ENCODE peak calls at places on chromosome 12, in six cellular contexts. One of them, this sample, is unnamed.

GRCh38 chr12:88142610-88142991 is 494 bp downstream of the TMTC3 start:
- DNase-seq in left lung: peak
- DNase-seq in upper lobe of left lung: peak
- DNase-seq in lower lobe of right lung: peak
- DNase-seq in A549: no peak
- DNase-seq in sigmoid colon: peak
- DNase-seq in this sample: no peak

GRCh38 chr12:73892181-73892580 is 645.5 kb upstream of the ATXN7L3B start:
- DNase-seq in left lung: peak
- DNase-seq in upper lobe of left lung: no peak
- DNase-seq in lower lobe of right lung: no peak
- DNase-seq in A549: no peak
- DNase-seq in sigmoid colon: no peak
- DNase-seq in this sample: no peak

GRCh38 chr12:100539209-100539608 is 34.3 kb upstream of the GAS2L3 start:
- DNase-seq in left lung: no peak
- DNase-seq in upper lobe of left lung: no peak
- DNase-seq in lower lobe of right lung: no peak
- DNase-seq in A549: no peak
- DNase-seq in sigmoid colon: no peak
- DNase-seq in this sample: no peak

GRCh38 chr12:13289644-13290285 is 93.2 kb downstream of the EMP1 start:
- DNase-seq in left lung: no peak
- DNase-seq in upper lobe of left lung: no peak
- DNase-seq in lower lobe of right lung: no peak
- DNase-seq in A549: no peak
- DNase-seq in sigmoid colon: no peak
- DNase-seq in this sample: no peak

GRCh38 chr12:76028649-76029277 is 2.8 kb downstream of the PHLDA1 start:
- DNase-seq in left lung: no peak
- DNase-seq in upper lobe of left lung: no peak
- DNase-seq in lower lobe of right lung: no peak
- DNase-seq in A549: no peak
- DNase-seq in sigmoid colon: no peak
- DNase-seq in this sample: no peak

GRCh38 chr12:3630621-3631271 is 122.2 kb downstream of the CRACR2A start:
- DNase-seq in left lung: no peak
- DNase-seq in upper lobe of left lung: no peak
- DNase-seq in lower lobe of right lung: no peak
- DNase-seq in A549: no peak
- DNase-seq in sigmoid colon: no peak
- DNase-seq in this sample: no peak

GRCh38 chr12:96387981-96388380 is 12.3 kb downstream of the CDK17 start:
- DNase-seq in left lung: no peak
- DNase-seq in upper lobe of left lung: no peak
- DNase-seq in lower lobe of right lung: no peak
- DNase-seq in A549: no peak
- DNase-seq in sigmoid colon: no peak
- DNase-seq in this sample: no peak

GRCh38 chr12:10562306-10562933 is 51.0 kb downstream of the MAGOHB start:
- DNase-seq in left lung: no peak
- DNase-seq in upper lobe of left lung: no peak
- DNase-seq in lower lobe of right lung: no peak
- DNase-seq in A549: peak
- DNase-seq in sigmoid colon: no peak
- DNase-seq in this sample: no peak

GRCh38 chr12:10143205-10143604 is 13.2 kb upstream of the CLEC7A start:
- DNase-seq in left lung: no peak
- DNase-seq in upper lobe of left lung: no peak
- DNase-seq in lower lobe of right lung: no peak
- DNase-seq in A549: no peak
- DNase-seq in sigmoid colon: no peak
- DNase-seq in this sample: no peak

GRCh38 chr12:12645485-12645884 is 33.8 kb downstream of the CREBL2 start:
- DNase-seq in left lung: no peak
- DNase-seq in upper lobe of left lung: no peak
- DNase-seq in lower lobe of right lung: no peak
- DNase-seq in A549: no peak
- DNase-seq in sigmoid colon: no peak
- DNase-seq in this sample: no peak

GRCh38 chr12:31659087-31659942 is at the start of gene ETFBKMT:
- DNase-seq in left lung: peak
- DNase-seq in upper lobe of left lung: peak
- DNase-seq in lower lobe of right lung: peak
- DNase-seq in A549: peak
- DNase-seq in sigmoid colon: peak
- DNase-seq in this sample: peak

GRCh38 chr12:115209230-115209629 is 525.3 kb upstream of the TBX3 start:
- DNase-seq in left lung: no peak
- DNase-seq in upper lobe of left lung: no peak
- DNase-seq in lower lobe of right lung: no peak
- DNase-seq in A549: no peak
- DNase-seq in sigmoid colon: peak
- DNase-seq in this sample: no peak

GRCh38 chr12:108302471-108303311 is 36.4 kb downstream of the CMKLR1 start:
- DNase-seq in left lung: peak
- DNase-seq in upper lobe of left lung: peak
- DNase-seq in lower lobe of right lung: peak
- DNase-seq in A549: no peak
- DNase-seq in sigmoid colon: peak
- DNase-seq in this sample: no peak

GRCh38 chr12:2295941-2296461 is 243.2 kb downstream of the CACNA1C start:
- DNase-seq in left lung: no peak
- DNase-seq in upper lobe of left lung: no peak
- DNase-seq in lower lobe of right lung: no peak
- DNase-seq in A549: no peak
- DNase-seq in sigmoid colon: peak
- DNase-seq in this sample: no peak

GRCh38 chr12:32290411-32290810 is 108.9 kb upstream of the FGD4 start:
- DNase-seq in left lung: no peak
- DNase-seq in upper lobe of left lung: no peak
- DNase-seq in lower lobe of right lung: no peak
- DNase-seq in A549: peak
- DNase-seq in sigmoid colon: no peak
- DNase-seq in this sample: no peak

GRCh38 chr12:27488479-27488878 is 35.5 kb upstream of the PPFIBP1 start:
- DNase-seq in left lung: no peak
- DNase-seq in upper lobe of left lung: no peak
- DNase-seq in lower lobe of right lung: no peak
- DNase-seq in A549: no peak
- DNase-seq in sigmoid colon: no peak
- DNase-seq in this sample: no peak

GRCh38 chr12:45547132-45547531 is 182.4 kb upstream of the ARID2 start:
- DNase-seq in left lung: no peak
- DNase-seq in upper lobe of left lung: no peak
- DNase-seq in lower lobe of right lung: no peak
- DNase-seq in A549: no peak
- DNase-seq in sigmoid colon: no peak
- DNase-seq in this sample: no peak

GRCh38 chr12:107645630-107646333 is 39.8 kb upstream of the PWP1 start:
- DNase-seq in left lung: no peak
- DNase-seq in upper lobe of left lung: peak
- DNase-seq in lower lobe of right lung: no peak
- DNase-seq in A549: no peak
- DNase-seq in sigmoid colon: no peak
- DNase-seq in this sample: no peak

GRCh38 chr12:95487024-95487423 is 13.1 kb downstream of the METAP2 start:
- DNase-seq in left lung: no peak
- DNase-seq in upper lobe of left lung: no peak
- DNase-seq in lower lobe of right lung: no peak
- DNase-seq in A549: no peak
- DNase-seq in sigmoid colon: no peak
- DNase-seq in this sample: no peak

GRCh38 chr12:124466200-124467128 is 100.9 kb downstream of the NCOR2 start:
- DNase-seq in left lung: peak
- DNase-seq in upper lobe of left lung: peak
- DNase-seq in lower lobe of right lung: peak
- DNase-seq in A549: no peak
- DNase-seq in sigmoid colon: no peak
- DNase-seq in this sample: peak

GRCh38 chr12:71397433-71397954 is 42.1 kb upstream of the LGR5 start:
- DNase-seq in left lung: no peak
- DNase-seq in upper lobe of left lung: no peak
- DNase-seq in lower lobe of right lung: no peak
- DNase-seq in A549: no peak
- DNase-seq in sigmoid colon: no peak
- DNase-seq in this sample: no peak

GRCh38 chr12:63276537-63277365 is 125.8 kb upstream of the AVPR1A start:
- DNase-seq in left lung: no peak
- DNase-seq in upper lobe of left lung: no peak
- DNase-seq in lower lobe of right lung: no peak
- DNase-seq in A549: no peak
- DNase-seq in sigmoid colon: no peak
- DNase-seq in this sample: no peak

GRCh38 chr12:123089631-123090353 is 61.1 kb downstream of the PITPNM2 start:
- DNase-seq in left lung: no peak
- DNase-seq in upper lobe of left lung: no peak
- DNase-seq in lower lobe of right lung: no peak
- DNase-seq in A549: peak
- DNase-seq in sigmoid colon: no peak
- DNase-seq in this sample: no peak

GRCh38 chr12:100576311-100577036 is 3.0 kb downstream of the GAS2L3 start:
- DNase-seq in left lung: no peak
- DNase-seq in upper lobe of left lung: no peak
- DNase-seq in lower lobe of right lung: no peak
- DNase-seq in A549: peak
- DNase-seq in sigmoid colon: no peak
- DNase-seq in this sample: no peak

DNA sequence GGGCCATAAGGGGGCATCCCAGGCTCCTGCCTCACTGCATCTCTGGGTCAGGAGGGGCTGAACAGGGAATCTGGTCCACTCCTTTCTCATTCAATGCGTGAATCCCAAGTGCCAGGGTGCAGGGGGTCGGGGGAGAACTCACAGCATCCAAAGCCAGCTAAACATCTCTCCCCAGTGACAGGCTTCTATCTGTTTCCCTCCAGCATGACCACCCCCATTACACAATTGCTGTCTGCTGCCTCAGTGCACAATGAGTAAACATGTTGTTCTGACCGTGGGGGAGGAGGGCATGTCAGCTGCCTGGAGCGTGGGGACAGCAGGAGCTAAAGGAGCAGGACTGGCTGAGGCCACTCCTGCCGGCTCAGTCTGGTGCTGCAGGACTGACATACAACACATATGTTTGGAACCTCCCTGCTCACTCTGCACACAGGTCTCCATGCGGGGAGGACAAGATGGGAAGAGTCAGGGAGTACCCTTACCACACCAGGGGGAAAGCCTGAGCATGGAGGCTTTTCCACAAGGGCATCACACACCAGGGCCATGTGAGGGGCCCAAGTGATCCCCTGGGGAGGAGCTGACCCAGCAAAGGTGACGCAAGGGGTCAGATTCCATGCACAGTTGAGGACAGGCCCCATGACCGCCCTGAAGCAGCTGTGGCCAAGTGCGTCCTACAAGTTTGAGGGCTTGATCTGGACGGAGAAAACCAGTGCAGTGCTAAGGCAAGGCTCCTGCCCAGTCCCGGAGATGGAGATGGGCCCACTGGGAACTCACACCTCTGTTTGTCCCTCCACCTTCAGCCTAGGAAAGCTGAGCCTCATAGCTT is 1.4 kb downstream of the TNS2 start:
- DNase-seq in left lung: peak
- DNase-seq in upper lobe of left lung: no peak
- DNase-seq in lower lobe of right lung: no peak
- DNase-seq in A549: no peak
- DNase-seq in sigmoid colon: peak
- DNase-seq in this sample: no peak
- TF ChIP-seq CTCF in left lung: peak
- TF ChIP-seq CTCF in upper lobe of left lung: peak
- TF ChIP-seq CTCF in lower lobe of right lung: no peak
- TF ChIP-seq CTCF in A549: no peak
- TF ChIP-seq CTCF in sigmoid colon: peak
- TF ChIP-seq CTCF in this sample: no peak

GRCh38 chr12:47805417-47805816 is 14.3 kb downstream of the HDAC7 start:
- DNase-seq in left lung: no peak
- DNase-seq in upper lobe of left lung: no peak
- DNase-seq in lower lobe of right lung: no peak
- DNase-seq in A549: no peak
- DNase-seq in sigmoid colon: no peak
- DNase-seq in this sample: no peak

GRCh38 chr12:47803196-47803875 is 16.4 kb downstream of the HDAC7 start:
- DNase-seq in left lung: peak
- DNase-seq in upper lobe of left lung: peak
- DNase-seq in lower lobe of right lung: peak
- DNase-seq in A549: no peak
- DNase-seq in sigmoid colon: no peak
- DNase-seq in this sample: no peak

GRCh38 chr12:47801904-47802246 is 17.8 kb downstream of the HDAC7 start:
- DNase-seq in left lung: no peak
- DNase-seq in upper lobe of left lung: no peak
- DNase-seq in lower lobe of right lung: peak
- DNase-seq in A549: no peak
- DNase-seq in sigmoid colon: no peak
- DNase-seq in this sample: no peak

GRCh38 chr12:47802312-47802711 is 17.4 kb downstream of the HDAC7 start:
- DNase-seq in left lung: no peak
- DNase-seq in upper lobe of left lung: no peak
- DNase-seq in lower lobe of right lung: peak
- DNase-seq in A549: no peak
- DNase-seq in sigmoid colon: no peak
- DNase-seq in this sample: no peak

GRCh38 chr12:47804177-47804576 is 15.5 kb downstream of the HDAC7 start:
- DNase-seq in left lung: no peak
- DNase-seq in upper lobe of left lung: no peak
- DNase-seq in lower lobe of right lung: no peak
- DNase-seq in A549: no peak
- DNase-seq in sigmoid colon: no peak
- DNase-seq in this sample: no peak
- H3K4me3 ChIP-seq in left lung: no peak
- H3K4me3 ChIP-seq in upper lobe of left lung: no peak
- H3K4me3 ChIP-seq in lower lobe of right lung: no peak
- H3K4me3 ChIP-seq in A549: no peak
- H3K4me3 ChIP-seq in sigmoid colon: no peak
- H3K4me3 ChIP-seq in this sample: no peak

DNA sequence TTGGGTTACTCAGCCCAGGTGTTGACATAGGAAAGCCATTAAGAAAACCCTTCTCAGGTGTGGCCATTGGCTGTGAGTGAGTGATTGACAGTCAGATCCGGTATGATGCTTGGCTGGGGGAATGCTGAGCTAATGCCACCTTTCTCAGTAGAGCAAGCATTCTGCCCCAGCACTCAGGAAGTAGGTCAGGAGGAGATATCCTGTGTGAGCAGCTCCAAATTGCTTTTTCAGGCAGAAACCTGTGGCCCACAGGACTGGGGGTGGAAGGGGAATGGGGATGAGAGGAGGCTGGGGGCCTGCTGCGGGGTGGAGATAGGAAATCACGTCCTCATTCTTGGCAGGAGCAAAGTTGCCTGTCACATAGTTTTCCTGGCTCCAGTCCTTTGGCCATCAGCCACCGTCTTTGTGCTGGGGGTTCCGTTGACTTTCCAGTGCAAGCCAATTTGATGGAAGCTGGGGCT is 55.7 kb downstream of the NINJ2 start:
- DNase-seq in left lung: no peak
- DNase-seq in upper lobe of left lung: no peak
- DNase-seq in lower lobe of right lung: no peak
- DNase-seq in A549: no peak
- DNase-seq in sigmoid colon: no peak
- DNase-seq in this sample: no peak
- H3K27ac ChIP-seq in left lung: peak
- H3K27ac ChIP-seq in upper lobe of left lung: peak
- H3K27ac ChIP-seq in lower lobe of right lung: peak
- H3K27ac ChIP-seq in A549: peak
- H3K27ac ChIP-seq in sigmoid colon: peak
- H3K27ac ChIP-seq in this sample: no peak

GRCh38 chr12:127810026-127810425 is 456.9 kb upstream of the TMEM132C start:
- DNase-seq in left lung: no peak
- DNase-seq in upper lobe of left lung: no peak
- DNase-seq in lower lobe of right lung: no peak
- DNase-seq in A549: no peak
- DNase-seq in sigmoid colon: no peak
- DNase-seq in this sample: no peak
- TF ChIP-seq CTCF in left lung: no peak
- TF ChIP-seq CTCF in upper lobe of left lung: no peak
- TF ChIP-seq CTCF in lower lobe of right lung: no peak
- TF ChIP-seq CTCF in A549: no peak
- TF ChIP-seq CTCF in sigmoid colon: no peak
- TF ChIP-seq CTCF in this sample: no peak